ENCODE peak calls at places on chromosomes 4 and X, in six cellular contexts. I, T, U, G, N and V are unnamed samples.

GRCh38 chr4:149161247-149161646 is 654.4 kb downstream of the IQCM start:
- DNase-seq in I (no peak), T (no peak), U (no peak), G (no peak), N (no peak), V (no peak)

GRCh38 chr4:127586922-127587571 is 45.7 kb upstream of the INTU start:
- DNase-seq in I (no peak), T (no peak), U (peak), G (peak), N (peak), V (no peak)

GRCh38 chr4:55312491-55313101 is 33.4 kb upstream of the SRD5A3 start:
- DNase-seq in I (no peak), T (peak), U (no peak), G (peak), N (peak), V (no peak)

GRCh38 chrX:20089845-20090244 is 26.9 kb downstream of the MAP7D2 start:
- DNase-seq in I (no peak), T (no peak), U (no peak), G (no peak), N (no peak), V (no peak)

GRCh38 chr4:1604181-1604705 is 79.9 kb downstream of the FAM53A start:
- DNase-seq in I (no peak), T (no peak), U (peak), G (no peak), N (no peak), V (no peak)

GRCh38 chr4:181821039-181822004 is 421.9 kb upstream of the TENM3 start:
- DNase-seq in I (no peak), T (no peak), U (no peak), G (no peak), N (no peak), V (no peak)

GRCh38 chr4:78645853-78646757 is 94.5 kb downstream of the ANXA3 start:
- DNase-seq in I (no peak), T (no peak), U (no peak), G (no peak), N (peak), V (no peak)

GRCh38 chrX:45843518-45843917 is 642.8 kb upstream of the DIPK2B start:
- DNase-seq in I (no peak), T (no peak), U (no peak), G (no peak), N (no peak), V (peak)

GRCh38 chr4:150217192-150217591 is 138.9 kb downstream of the DCLK2 start:
- DNase-seq in I (no peak), T (no peak), U (no peak), G (no peak), N (peak), V (no peak)

GRCh38 chrX:22365460-22365859 is 92.7 kb downstream of the CBLL2 start:
- DNase-seq in I (no peak), T (no peak), U (no peak), G (no peak), N (no peak), V (no peak)

GRCh38 chr4:123288309-123289025 is 108.1 kb upstream of the SPRY1 start:
- DNase-seq in I (no peak), T (no peak), U (no peak), G (no peak), N (no peak), V (no peak)

GRCh38 chr4:76956961-76957738 is 7.6 kb downstream of the SEPTIN11 start:
- DNase-seq in I (no peak), T (no peak), U (no peak), G (no peak), N (peak), V (no peak)

GRCh38 chr4:120919358-120919757 is 3.2 kb downstream of the PRDM5 start:
- DNase-seq in I (no peak), T (no peak), U (no peak), G (no peak), N (no peak), V (no peak)

GRCh38 chr4:106297636-106298035 is 18.4 kb downstream of the TBCK start:
- DNase-seq in I (no peak), T (no peak), U (no peak), G (no peak), N (no peak), V (no peak)

GRCh38 chr4:106036848-106037247 is 141.6 kb downstream of the NPNT start:
- DNase-seq in I (no peak), T (no peak), U (no peak), G (no peak), N (peak), V (no peak)

DNA sequence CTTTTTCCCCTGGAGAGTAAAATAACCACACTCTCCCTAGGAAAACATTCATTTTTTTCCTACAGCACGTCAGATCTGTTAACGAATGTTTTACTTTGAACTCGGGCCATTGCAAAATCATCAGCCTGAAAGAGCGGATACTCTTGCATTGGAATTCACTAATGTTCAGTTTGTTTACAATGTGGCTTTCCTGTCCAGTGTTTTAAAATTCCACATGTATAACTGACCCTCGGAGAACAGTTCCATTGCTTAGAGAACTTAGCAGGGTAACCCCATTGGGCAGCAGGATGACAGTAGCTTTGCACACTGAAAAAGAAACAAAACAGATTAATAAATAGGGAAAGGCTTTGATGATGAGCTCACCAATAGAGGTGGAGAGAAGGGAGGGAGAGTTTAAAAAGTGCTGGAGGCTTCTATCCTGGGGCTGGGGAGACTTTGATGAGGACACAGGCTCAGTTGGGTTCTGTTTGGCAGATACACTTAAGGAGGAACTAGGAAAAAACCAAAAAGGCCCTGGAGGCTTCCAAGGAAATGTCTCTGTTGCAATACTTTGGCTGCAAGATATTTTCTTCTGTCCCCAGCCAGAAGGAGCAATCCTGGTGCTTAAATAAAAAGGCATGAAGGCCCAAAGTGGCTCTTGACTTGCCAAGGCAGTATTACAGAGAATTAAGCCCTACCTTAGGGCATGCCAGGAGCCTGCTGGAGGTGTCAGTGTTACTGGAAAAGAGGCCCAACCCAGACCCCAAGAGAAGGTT is 143.1 kb downstream of the ARSF start:
- DNase-seq in I (no peak), T (no peak), U (no peak), G (no peak), N (peak), V (no peak)
- TF ChIP-seq GABPA in I (no peak), T (no peak), U (no peak), G (no peak), N (no peak), V (no peak)

DNA sequence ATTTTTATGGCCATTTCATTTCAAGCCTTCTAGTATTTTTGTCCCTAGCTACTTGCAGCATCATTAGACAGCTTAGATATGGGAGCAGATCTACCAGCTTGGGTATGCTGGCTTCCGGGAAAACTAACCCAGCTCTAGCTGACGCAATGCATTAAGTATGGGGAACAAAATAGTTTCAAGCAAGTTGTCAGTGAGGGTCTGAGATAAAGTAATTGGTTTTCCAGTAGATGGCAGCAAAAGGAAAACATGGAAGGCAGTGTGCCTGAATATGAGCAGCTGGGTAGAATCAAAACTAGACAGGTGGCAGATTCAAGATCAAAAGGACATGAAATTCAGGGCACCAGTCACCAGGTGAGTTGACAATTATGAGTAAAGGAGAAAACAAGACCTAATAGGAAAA is 340.9 kb upstream of the CTSO start:
- DNase-seq in I (no peak), T (no peak), U (no peak), G (peak), N (peak), V (peak)
- TF ChIP-seq GABPA in I (no peak), T (no peak), U (no peak), G (no peak), N (no peak), V (no peak)

DNA sequence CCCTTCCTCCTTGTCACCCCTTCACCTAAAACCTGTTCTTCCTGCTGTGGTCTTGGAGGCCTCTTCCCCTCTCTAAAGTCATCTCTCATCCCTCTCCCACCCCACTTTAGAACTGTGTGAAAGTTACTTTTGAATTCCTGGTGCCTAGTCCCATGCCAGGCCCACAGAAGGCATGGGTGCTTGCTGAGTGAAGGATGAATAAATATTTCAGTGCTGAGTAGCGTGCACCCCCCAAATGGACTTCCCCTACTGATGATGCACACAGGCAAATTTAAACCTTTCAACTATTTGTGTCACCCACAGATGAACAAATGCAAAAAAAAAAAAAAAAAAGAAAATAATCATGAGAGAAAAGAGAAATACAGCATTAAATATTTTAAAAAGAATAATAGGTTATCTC is 19.8 kb downstream of the PSMD10 start:
- DNase-seq in I (no peak), T (no peak), U (no peak), G (no peak), N (no peak), V (no peak)
- TF ChIP-seq GABPA in I (no peak), T (no peak), U (no peak), G (no peak), N (no peak), V (no peak)

GRCh38 chr4:30718021-30718888 is 1.9 kb upstream of the PCDH7 start:
- DNase-seq in I (no peak), T (peak), U (no peak), G (peak), N (no peak), V (no peak)

GRCh38 chr4:30716158-30716557 is 4.0 kb upstream of the PCDH7 start:
- DNase-seq in I (no peak), T (no peak), U (no peak), G (peak), N (peak), V (no peak)

GRCh38 chr4:30716671-30717207 is 3.4 kb upstream of the PCDH7 start:
- DNase-seq in I (no peak), T (no peak), U (no peak), G (no peak), N (no peak), V (no peak)

GRCh38 chr4:30718889-30719252 is 1.3 kb upstream of the PCDH7 start:
- DNase-seq in I (no peak), T (no peak), U (no peak), G (peak), N (no peak), V (no peak)

DNA sequence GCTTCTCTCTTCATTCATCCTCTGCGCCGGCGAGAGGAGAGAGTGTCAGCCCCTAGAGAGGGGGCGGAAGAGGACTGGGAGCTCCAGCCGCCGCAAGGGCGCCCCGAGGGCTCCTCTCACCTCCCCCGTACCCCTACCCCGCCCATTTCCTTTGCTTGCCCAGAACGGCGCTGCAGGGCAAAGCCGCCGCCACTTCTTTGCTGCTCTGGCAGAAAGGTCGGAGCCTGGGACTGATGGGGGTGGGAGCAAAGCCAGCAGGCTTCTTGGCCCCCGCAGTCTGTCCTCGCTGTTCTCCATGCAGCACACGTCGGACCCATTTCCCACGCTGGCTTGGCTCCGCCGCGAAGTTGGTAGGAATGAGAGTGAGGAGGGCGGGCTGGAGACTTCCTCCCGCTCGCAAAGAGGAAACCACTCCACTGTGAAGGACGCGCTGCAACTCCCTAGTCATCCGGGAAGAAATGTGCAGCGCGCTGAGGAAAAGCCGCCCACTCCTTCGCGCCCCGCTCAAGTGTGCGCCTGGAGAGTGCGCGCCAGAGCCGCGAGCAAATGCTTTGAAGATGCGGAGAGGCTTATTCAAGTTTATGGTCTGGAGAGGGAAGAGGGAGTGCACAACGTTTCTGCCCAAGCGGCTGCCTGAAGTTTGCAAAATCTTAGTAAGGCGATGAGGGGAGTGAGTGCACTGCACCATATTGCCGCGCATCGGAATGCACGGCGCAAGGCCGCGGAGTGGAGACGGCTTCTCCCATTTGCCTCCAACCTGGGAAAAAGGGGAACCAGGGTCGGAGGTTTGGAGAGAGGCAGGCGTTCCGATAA is 2.8 kb upstream of the PCDH7 start:
- DNase-seq in I (no peak), T (peak), U (no peak), G (peak), N (no peak), V (no peak)
- TF ChIP-seq GABPA in I (no peak), T (no peak), U (no peak), G (no peak), N (no peak), V (no peak)

DNA sequence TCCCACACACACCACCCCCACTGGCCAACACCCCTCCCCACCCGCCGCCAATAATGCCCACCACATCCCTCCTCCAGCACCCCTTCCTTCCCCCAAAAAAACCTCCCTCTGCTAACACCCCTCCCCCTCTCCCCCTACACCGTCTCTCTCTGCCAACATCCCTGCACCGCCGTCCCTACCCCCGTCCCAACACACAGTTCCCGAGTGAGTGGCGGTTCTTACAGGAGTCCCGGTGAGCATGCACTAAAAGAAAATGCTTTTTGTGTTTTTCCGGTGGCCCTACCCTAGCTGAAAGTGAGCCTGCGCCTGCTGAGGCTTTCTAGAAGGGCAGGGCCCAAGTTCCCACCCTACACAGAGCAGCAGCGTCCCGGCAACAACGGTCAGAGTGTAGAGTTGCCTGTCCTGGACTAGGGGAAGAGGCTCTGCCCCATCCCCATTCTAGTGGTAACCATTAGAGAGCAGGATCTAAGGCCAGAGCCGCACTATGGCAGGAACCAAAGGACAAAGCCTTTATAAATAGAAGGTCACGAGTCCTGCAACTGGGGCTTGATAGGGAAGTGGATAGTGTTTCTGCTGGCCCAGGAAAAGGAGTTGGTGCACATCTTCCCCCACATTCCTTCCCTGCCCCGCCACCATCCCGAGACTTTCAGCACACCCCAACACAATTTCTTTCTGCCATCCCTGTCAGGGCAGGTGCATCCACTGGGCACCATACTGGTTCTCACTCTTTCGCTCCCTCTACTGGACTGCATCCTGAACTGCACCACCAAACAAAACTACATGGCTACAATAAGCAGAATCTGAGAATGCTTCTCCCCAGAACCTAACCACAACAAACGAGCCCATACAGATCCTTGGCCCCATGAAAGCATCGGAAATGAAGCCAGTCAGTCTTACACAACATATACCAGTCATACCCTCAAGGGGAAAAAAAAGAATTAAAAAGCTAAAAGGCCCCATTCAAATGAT is 78.1 kb upstream of the PAGE3 start:
- DNase-seq in I (peak), T (peak), U (peak), G (peak), N (peak), V (no peak)
- TF ChIP-seq GABPA in I (no peak), T (no peak), U (no peak), G (no peak), N (no peak), V (no peak)

GRCh38 chr4:185564355-185564754 is 29.0 kb upstream of the PDLIM3 start:
- DNase-seq in I (no peak), T (no peak), U (no peak), G (no peak), N (no peak), V (no peak)

GRCh38 chr4:185562531-185562930 is 27.2 kb upstream of the PDLIM3 start:
- DNase-seq in I (no peak), T (no peak), U (no peak), G (no peak), N (no peak), V (no peak)

GRCh38 chr4:185560316-185560715 is 25.0 kb upstream of the PDLIM3 start:
- DNase-seq in I (no peak), T (no peak), U (no peak), G (no peak), N (no peak), V (no peak)

GRCh38 chr4:185554243-185555126 is 19.2 kb upstream of the PDLIM3 start:
- DNase-seq in I (no peak), T (no peak), U (no peak), G (no peak), N (no peak), V (no peak)

GRCh38 chr4:185559913-185560281 is 24.6 kb upstream of the PDLIM3 start:
- DNase-seq in I (no peak), T (no peak), U (no peak), G (no peak), N (peak), V (no peak)
- TF ChIP-seq GABPA in I (no peak), T (no peak), U (no peak), G (no peak), N (no peak), V (no peak)

GRCh38 chr4:118975487-118976192 is 87.0 kb downstream of the SYNPO2 start:
- DNase-seq in I (no peak), T (no peak), U (no peak), G (no peak), N (no peak), V (no peak)
- TF ChIP-seq GABPA in I (no peak), T (no peak), U (no peak), G (no peak), N (no peak), V (no peak)

GRCh38 chr4:172826346-172826745 is 342.3 kb upstream of the GALNT7 start:
- DNase-seq in I (no peak), T (no peak), U (no peak), G (no peak), N (no peak), V (no peak)
- TF ChIP-seq GABPA in I (no peak), T (no peak), U (no peak), G (no peak), N (no peak), V (no peak)